ENCODE peak calls at places on chromosomes 12 and 14, in nine cellular contexts. L is AG09309; K is GM13977; G is T-helper 17 cell; A is midbrain; P is left ventricle myocardium inferior; N is HepG2; C is naive thymus-derived CD8-positive, alpha-beta T cell; R is ACHN. X is an unnamed sample.

GRCh38 chr12:91513354-91513753 is 330.7 kb upstream of the DCN start:
- DNase-seq in R (no peak), K (no peak), L (no peak), C (no peak), G (no peak), N (no peak), P (no peak), A (no peak), X (no peak)

GRCh38 chr14:37598085-37598972 is 2.9 kb downstream of the TTC6 start:
- DNase-seq in N (no peak), G (no peak), K (peak; percentile 27), C (no peak), R (no peak), P (no peak), L (no peak), A (no peak), X (peak; percentile 59)

GRCh38 chr14:57533214-57533613 is 39.6 kb upstream of the CCDC198 start:
- DNase-seq in K (peak; percentile 6), P (no peak), R (peak; percentile 46), N (peak; percentile 12), C (no peak), A (no peak), L (no peak), G (no peak), X (peak; percentile 27)

GRCh38 chr12:104137175-104137901 is 672 bp downstream of the NFYB start:
- DNase-seq in P (peak; percentile 35), N (peak; percentile 47), L (no peak), K (peak; percentile 56), G (peak; percentile 39), R (peak; percentile 90), C (peak; percentile 42), A (peak; percentile 31), X (peak; percentile 46)

GRCh38 chr14:102461490-102462317 is 47.9 kb downstream of the ANKRD9 start:
- DNase-seq in P (no peak), G (no peak), N (no peak), A (no peak), L (no peak), R (no peak), K (no peak), C (no peak), X (no peak)

GRCh38 chr12:102539651-102540553 is 59.5 kb upstream of the IGF1 start:
- DNase-seq in N (peak; percentile 31), P (no peak), L (peak; percentile 69), G (no peak), K (no peak), A (no peak), C (no peak), R (peak; percentile 100), X (peak; percentile 69)

GRCh38 chr14:84036863-84037262 is 1493.1 kb upstream of the FLRT2 start:
- DNase-seq in A (no peak), K (no peak), G (no peak), C (no peak), P (no peak), N (no peak), L (no peak), R (no peak), X (no peak)

GRCh38 chr12:26697217-26697616 is 135.8 kb downstream of the ITPR2 start:
- DNase-seq in G (no peak), L (no peak), R (no peak), C (no peak), P (no peak), N (no peak), A (no peak), K (no peak), X (no peak)

GRCh38 chr12:14066021-14066420 is 84.6 kb upstream of the GRIN2B start:
- DNase-seq in A (no peak), C (no peak), K (no peak), L (no peak), R (no peak), G (no peak), N (no peak), P (no peak), X (peak; percentile 23)

GRCh38 chr14:104432611-104433231 is 146.8 kb upstream of the C14orf180 start:
- DNase-seq in C (no peak), L (no peak), A (no peak), K (no peak), P (no peak), G (no peak), R (no peak), N (no peak), X (no peak)

GRCh38 chr12:39352470-39352869 is 90.5 kb downstream of the KIF21A start:
- DNase-seq in P (no peak), K (no peak), N (no peak), A (no peak), C (no peak), R (no peak), L (no peak), G (no peak), X (no peak)

GRCh38 chr14:105475916-105476845 is 1.6 kb downstream of the CRIP2 start:
- DNase-seq in L (no peak), N (peak; percentile 57), R (peak; percentile 39), A (peak; percentile 89), K (no peak), C (no peak), P (peak; percentile 75), G (no peak), X (no peak)

GRCh38 chr12:2679816-2680675 is 114.7 kb upstream of the FKBP4 start:
- DNase-seq in N (no peak), P (no peak), A (no peak), L (no peak), C (no peak), R (no peak), G (no peak), K (no peak), X (no peak)